ENCODE peak calls at places on chromosomes 1 and 21, in seven cellular contexts. N is lower leg skin, Y is tibial artery, R is uterus, U is adrenal gland, B is HCT116, S is K562. L is an unnamed sample.

GRCh38 chr1:24725209-24725651 is 20.0 kb upstream of the CLIC4 start:
- DNase-seq in N (no peak), B (no peak), Y (no peak), U (peak), S (no peak), R (no peak), L (peak)

GRCh38 chr1:2611034-2611501 is 21.7 kb downstream of the MMEL1 start:
- DNase-seq in B (peak), U (no peak), S (peak), N (no peak), Y (peak), R (no peak), L (peak)

GRCh38 chr21:41497008-41497407 is 10.9 kb downstream of the TMPRSS2 start:
- DNase-seq in Y (no peak), U (no peak), N (no peak), R (no peak), B (no peak), S (no peak), L (no peak)

GRCh38 chr1:44405804-44406743 is 1.0 kb downstream of the RNF220 start:
- DNase-seq in S (no peak), R (no peak), Y (peak), U (no peak), N (no peak), B (no peak), L (no peak)

GRCh38 chr1:118294817-118295486 is 109.9 kb upstream of the SPAG17 start:
- DNase-seq in Y (no peak), R (no peak), S (no peak), B (no peak), N (no peak), U (no peak), L (no peak)

GRCh38 chr1:72037745-72038343 is 244.5 kb downstream of the NEGR1 start:
- DNase-seq in U (peak), S (peak), B (peak), R (no peak), N (no peak), Y (no peak), L (peak)

GRCh38 chr1:14377386-14377785 is 221.1 kb upstream of the KAZN start:
- DNase-seq in B (no peak), S (no peak), N (no peak), R (no peak), U (no peak), Y (no peak), L (no peak)

GRCh38 chr1:92105546-92106081 is 25.5 kb downstream of the BTBD8 start:
- DNase-seq in B (no peak), S (no peak), R (no peak), N (no peak), Y (no peak), U (no peak), L (no peak)

GRCh38 chr1:94532077-94532476 is 9.5 kb downstream of the F3 start:
- DNase-seq in N (no peak), U (no peak), S (no peak), B (no peak), Y (no peak), R (no peak), L (no peak)

GRCh38 chr1:53826367-53826766 is 11.7 kb downstream of the NDC1 start:
- DNase-seq in B (no peak), U (no peak), N (no peak), R (no peak), S (peak), Y (no peak), L (peak)

GRCh38 chr1:81585371-81585770 is 215.4 kb upstream of the ADGRL2 start:
- DNase-seq in U (no peak), R (no peak), S (no peak), B (no peak), Y (no peak), N (no peak), L (peak)

GRCh38 chr1:182430263-182431068 is 19.5 kb upstream of the RGSL1 start:
- DNase-seq in Y (no peak), S (no peak), R (no peak), U (no peak), B (no peak), N (no peak), L (peak)

GRCh38 chr1:20009212-20009611 is 29.8 kb upstream of the PLA2G2A start:
- DNase-seq in Y (no peak), R (no peak), S (no peak), B (no peak), N (no peak), U (no peak), L (no peak)

GRCh38 chr1:240004086-240004749 is 87.5 kb upstream of the FMN2 start:
- DNase-seq in N (no peak), R (no peak), Y (no peak), B (no peak), U (no peak), S (peak), L (peak)

GRCh38 chr21:42555756-42556438 is 42.2 kb downstream of the SLC37A1 start:
- DNase-seq in Y (peak), B (no peak), N (no peak), U (peak), R (peak), S (no peak), L (no peak)

GRCh38 chr21:42855937-42856335 is 23.4 kb downstream of the WDR4 start:
- DNase-seq in U (no peak), R (no peak), N (no peak), B (no peak), S (no peak), Y (no peak), L (no peak)

GRCh38 chr1:247638011-247638410 is 32.6 kb downstream of the OR2G3 start:
- DNase-seq in N (no peak), S (no peak), R (no peak), U (peak), B (no peak), Y (no peak), L (no peak)

GRCh38 chr1:54516249-54516920 is 31.6 kb upstream of the ACOT11 start:
- DNase-seq in B (no peak), Y (no peak), U (no peak), S (no peak), N (no peak), R (no peak), L (no peak)

GRCh38 chr1:245045087-245045881 is 109.5 kb upstream of the KIF26B start:
- DNase-seq in R (no peak), U (no peak), Y (no peak), B (no peak), S (no peak), N (no peak), L (peak)

GRCh38 chr1:12477936-12478611 is 139.9 kb downstream of the DHRS3 start:
- DNase-seq in U (peak), Y (peak), N (peak), R (peak), S (peak), B (peak), L (peak)

GRCh38 chr1:27968692-27969091 is 8.9 kb downstream of the XKR8 start:
- DNase-seq in U (no peak), Y (no peak), N (peak), S (no peak), B (peak), R (no peak), L (peak)

GRCh38 chr1:238649200-238649599 is 737.2 kb upstream of the CHRM3 start:
- DNase-seq in S (no peak), B (no peak), N (no peak), R (no peak), U (no peak), Y (no peak), L (no peak)

GRCh38 chr1:85628791-85629531 is 48.4 kb downstream of the CCN1 start:
- DNase-seq in Y (peak), S (peak), R (no peak), B (peak), U (no peak), N (no peak), L (peak)

GRCh38 chr1:20124451-20125057 is 5.2 kb upstream of the PLA2G2D start:
- DNase-seq in U (peak), B (peak), R (no peak), S (peak), Y (no peak), N (peak), L (peak)

GRCh38 chr1:112528076-112528475 is 19.3 kb downstream of the WNT2B start:
- DNase-seq in R (no peak), N (no peak), B (no peak), Y (no peak), U (no peak), S (no peak), L (no peak)

GRCh38 chr21:31108969-31109368 is 70.7 kb upstream of the KRTAP19-8 start:
- DNase-seq in B (no peak), U (no peak), N (no peak), Y (no peak), S (no peak), R (no peak), L (peak)

GRCh38 chr1:225875044-225875822 is 6.9 kb downstream of the TMEM63A start:
- DNase-seq in B (peak), R (no peak), S (no peak), N (no peak), U (no peak), Y (no peak), L (no peak)

GRCh38 chr1:93630168-93630567 is 51.5 kb downstream of the BCAR3 start:
- DNase-seq in R (no peak), Y (no peak), U (no peak), S (no peak), N (no peak), B (no peak), L (no peak)

GRCh38 chr1:201376464-201377374 is 761 bp downstream of the TNNT2 start:
- DNase-seq in S (peak), Y (no peak), R (no peak), U (peak), N (no peak), B (peak), L (peak)

GRCh38 chr1:98669355-98670296 is 8.1 kb downstream of the SNX7 start:
- DNase-seq in S (no peak), U (no peak), B (no peak), N (no peak), Y (no peak), R (no peak), L (no peak)

GRCh38 chr1:41327383-41327999 is 33.7 kb upstream of the FOXO6 start:
- DNase-seq in N (no peak), Y (no peak), B (no peak), S (peak), R (no peak), U (no peak), L (no peak)

GRCh38 chr1:100538935-100539835 is 1.2 kb downstream of the GPR88 start:
- DNase-seq in S (no peak), R (no peak), Y (no peak), U (peak), B (no peak), N (no peak), L (no peak)

GRCh38 chr1:183918589-183918988 is 113.7 kb downstream of the RGL1 start:
- DNase-seq in U (no peak), N (no peak), Y (no peak), B (no peak), S (no peak), R (no peak), L (no peak)

GRCh38 chr21:36079010-36079649 is 9.3 kb downstream of the CBR1 start:
- DNase-seq in Y (no peak), R (no peak), N (no peak), S (peak), B (no peak), U (no peak), L (no peak)

GRCh38 chr1:206578959-206579358 is 33.3 kb downstream of the EIF2D start:
- DNase-seq in N (no peak), R (no peak), U (peak), B (no peak), S (no peak), Y (no peak), L (no peak)
- TF ChIP-seq CTCF in N (no peak), R (no peak), U (no peak), B (no peak), S (no peak), Y (no peak), L (no peak)

GRCh38 chr1:164771568-164772350 is 212.8 kb downstream of the PBX1 start:
- DNase-seq in N (no peak), B (no peak), Y (no peak), R (peak), U (peak), S (no peak), L (peak)
- H3K4me3 ChIP-seq in N (no peak), B (peak), Y (peak), R (no peak), U (no peak), S (no peak), L (no peak)

GRCh38 chr1:921011-921837 is 2.5 kb upstream of the SAMD11 start:
- DNase-seq in S (peak), R (peak), N (no peak), B (peak), Y (peak), U (peak), L (peak)
- TF ChIP-seq CTCF in S (peak), R (peak), N (no peak), B (peak), Y (peak), U (peak), L (peak)

DNA sequence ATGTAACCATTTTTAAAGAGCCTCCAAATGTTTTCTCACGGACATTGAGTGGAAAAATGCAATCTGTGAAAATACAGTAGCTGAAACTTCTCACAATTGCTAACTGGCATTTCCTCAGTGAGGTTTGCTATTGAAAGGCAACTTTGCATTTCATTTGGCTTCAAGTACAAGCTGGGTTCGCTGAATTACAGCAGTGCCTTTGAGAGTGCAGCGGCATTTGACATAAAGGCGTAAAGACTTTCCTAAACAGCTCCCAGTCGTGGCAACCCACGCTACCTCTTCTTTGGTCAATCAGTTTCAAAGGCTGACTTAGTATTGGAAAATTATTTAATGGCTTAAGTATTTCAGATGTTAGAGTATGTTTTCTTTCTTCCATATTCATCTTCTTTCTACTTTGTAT is 39.3 kb upstream of the ZBTB18 start:
- DNase-seq in U (no peak), Y (no peak), S (no peak), R (no peak), N (no peak), B (no peak), L (peak)
- H3K4me3 ChIP-seq in U (no peak), Y (no peak), S (no peak), R (no peak), N (no peak), B (no peak), L (no peak)

GRCh38 chr1:207897188-207897587 is 13.7 kb downstream of the CD34 start:
- DNase-seq in B (no peak), N (no peak), Y (no peak), U (no peak), S (no peak), R (no peak), L (peak)
- TF ChIP-seq CTCF in B (peak), N (no peak), Y (peak), U (peak), S (peak), R (no peak), L (peak)

DNA sequence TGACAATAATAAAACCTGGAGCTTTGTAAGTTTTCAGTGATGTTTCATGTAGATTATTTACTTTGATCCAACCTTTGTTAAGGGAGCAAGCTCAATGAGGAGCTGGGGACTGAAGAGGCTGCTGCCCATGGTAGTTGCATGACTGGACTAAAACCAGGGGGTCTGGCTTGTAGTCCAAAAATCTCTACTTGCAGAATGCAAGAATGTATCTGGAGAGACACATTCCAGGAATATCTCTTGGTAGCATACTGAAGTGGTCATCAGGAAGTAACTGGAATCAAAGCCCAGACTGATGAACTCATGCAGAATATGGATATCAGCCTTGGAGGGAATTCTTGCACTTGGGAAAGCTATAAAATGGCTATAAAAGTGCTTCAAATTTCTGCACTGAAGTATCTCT is 5.8 kb upstream of the KIAA0040 start:
- DNase-seq in B (no peak), N (no peak), R (no peak), S (no peak), U (no peak), Y (no peak), L (peak)
- H3K4me3 ChIP-seq in B (no peak), N (no peak), R (no peak), S (no peak), U (no peak), Y (no peak), L (no peak)

L was measured in fibroblast of pulmonary artery.